ENCODE peak calls at places on chromosomes 13 and 19, in nine cellular contexts. B is progenitor cell of endocrine pancreas; C is C1 segment of cervical spinal cord; G is T-helper 22 cell; P is gastrocnemius medialis; E is stimulated activated naive B cell treated with anti-CD40 and anti-IgM and Interleukin-4, amounts not matched to agents 10 μg/mL and 1 μg/mL and 100 μg/mL, for 72 hours; Q is NCI-H2029 treated with DMSO at 0.1 percent for 48 hours; H is pons; J is activated naive CD8-positive, alpha-beta T cell treated with anti-CD3 and anti-CD28 coated beads for 36 hours. T is an unnamed sample.

GRCh38 chr19:18939922-18940775 is 868 bp downstream of the HOMER3 start:
- DNase-seq in C (no peak), H (peak; percentile 45), Q (no peak), J (peak; percentile 11), G (no peak), P (peak; percentile 71), E (no peak), B (peak; percentile 48), T (peak; percentile 84)

GRCh38 chr13:60574706-60575105 is 177.7 kb downstream of the TDRD3 start:
- DNase-seq in H (no peak), Q (no peak), B (no peak), C (no peak), P (no peak), J (no peak), G (no peak), E (no peak), T (no peak)

GRCh38 chr13:33606692-33607091 is 211.3 kb upstream of the RFC3 start:
- DNase-seq in J (no peak), H (peak; percentile 81), G (no peak), Q (no peak), P (no peak), B (no peak), C (no peak), E (no peak), T (peak; percentile 31)

GRCh38 chr19:57362997-57363705 is at the start of the genes TRAPPC2B and ZNF547:
- DNase-seq in H (peak; percentile 98), C (peak; percentile 77), J (peak; percentile 97), B (peak; percentile 96), E (peak; percentile 99), G (peak; percentile 94), Q (peak; percentile 96), P (peak; percentile 99), T (peak; percentile 100)

GRCh38 chr13:45362939-45363338 is 22.0 kb upstream of the TPT1 start:
- DNase-seq in H (no peak), J (no peak), E (no peak), B (no peak), P (no peak), C (no peak), G (no peak), Q (no peak), T (no peak)

GRCh38 chr19:14174883-14175282 is 31.1 kb downstream of the ADGRL1 start:
- DNase-seq in Q (no peak), P (no peak), E (no peak), H (no peak), G (no peak), J (no peak), B (no peak), C (no peak), T (no peak)

GRCh38 chr19:30090963-30091362 is 148.9 kb downstream of the URI1 start:
- DNase-seq in H (no peak), P (no peak), B (no peak), J (no peak), Q (no peak), E (no peak), C (no peak), G (no peak), T (no peak)

GRCh38 chr19:46350758-46351159 is 3.9 kb downstream of the PPP5C start:
- DNase-seq in B (no peak), P (no peak), E (no peak), Q (no peak), H (no peak), G (no peak), J (peak; percentile 30), C (no peak), T (no peak)

GRCh38 chr19:3479177-3479818 is 1.0 kb downstream of the SMIM24 start:
- DNase-seq in J (peak; percentile 49), C (no peak), Q (no peak), B (no peak), H (peak; percentile 52), P (no peak), G (no peak), E (peak; percentile 35), T (peak; percentile 73)

GRCh38 chr13:112719556-112719955 is 29.7 kb downstream of the ATP11A start:
- DNase-seq in Q (no peak), P (no peak), B (no peak), C (no peak), E (no peak), J (no peak), H (no peak), G (no peak), T (no peak)

GRCh38 chr19:35346193-35347052 is 1.3 kb upstream of the FFAR1 start:
- DNase-seq in E (peak; percentile 83), H (peak; percentile 19), C (no peak), B (no peak), G (peak; percentile 70), P (no peak), Q (no peak), J (peak; percentile 78), T (no peak)

GRCh38 chr19:33405491-33406461 is 32.3 kb downstream of the CEBPG start:
- DNase-seq in G (no peak), J (no peak), C (no peak), H (peak; percentile 81), E (no peak), P (no peak), B (no peak), Q (no peak), T (no peak)

GRCh38 chr13:107581009-107581408 is 634.3 kb downstream of the LIG4 start:
- DNase-seq in B (no peak), C (no peak), J (no peak), E (no peak), Q (no peak), G (no peak), P (no peak), H (no peak), T (no peak)

GRCh38 chr13:88637935-88638334 is 966.8 kb downstream of the SLITRK5 start:
- DNase-seq in H (no peak), C (no peak), P (no peak), E (no peak), G (no peak), Q (no peak), J (no peak), B (no peak), T (no peak)

GRCh38 chr13:65744761-65745160 is 1485.4 kb downstream of the PCDH9 start:
- DNase-seq in E (no peak), Q (no peak), J (no peak), B (no peak), P (no peak), H (peak; percentile 4), G (no peak), C (no peak), T (no peak)

GRCh38 chr13:44313674-44314073 is 60.0 kb upstream of the SERP2 start:
- DNase-seq in H (no peak), P (no peak), J (no peak), G (no peak), B (no peak), Q (no peak), E (no peak), C (no peak), T (peak; percentile 88)

GRCh38 chr19:6100284-6100915 is 9.9 kb downstream of the RFX2 start:
- DNase-seq in G (no peak), E (peak; percentile 44), P (no peak), J (peak; percentile 43), H (no peak), Q (no peak), B (no peak), C (no peak), T (no peak)

GRCh38 chr13:99153219-99153618 is 47.4 kb upstream of the UBAC2 start:
- DNase-seq in Q (no peak), J (no peak), H (no peak), C (no peak), B (no peak), P (no peak), G (no peak), E (no peak), T (peak; percentile 38)

GRCh38 chr13:112928958-112929777 is 39.8 kb upstream of the MCF2L start:
- DNase-seq in J (no peak), G (no peak), E (no peak), B (no peak), Q (no peak), H (no peak), P (no peak), C (no peak), T (peak; percentile 35)

GRCh38 chr19:55310498-55310897 is 14.6 kb downstream of the TMEM150B start:
- DNase-seq in G (no peak), P (no peak), C (no peak), J (no peak), B (no peak), Q (no peak), E (no peak), H (no peak), T (no peak)

GRCh38 chr13:34913040-34913439 is 29.0 kb upstream of the NBEA start:
- DNase-seq in P (no peak), B (peak; percentile 12), C (no peak), G (no peak), E (no peak), Q (no peak), J (no peak), H (no peak), T (peak; percentile 39)

GRCh38 chr19:38545596-38545995 is 72.2 kb downstream of the MAP4K1 start:
- DNase-seq in P (no peak), E (no peak), Q (no peak), J (no peak), G (no peak), H (no peak), C (no peak), B (no peak), T (peak; percentile 32)

GRCh38 chr13:110327036-110327790 is 20.1 kb downstream of the COL4A2 start:
- DNase-seq in B (no peak), J (no peak), Q (peak; percentile 8), C (no peak), G (no peak), E (no peak), P (no peak), H (no peak), T (peak; percentile 57)

GRCh38 chr13:42780044-42780443 is 1.3 kb upstream of the FAM216B start:
- DNase-seq in P (no peak), E (no peak), G (no peak), Q (no peak), H (no peak), B (no peak), J (no peak), C (no peak), T (no peak)

GRCh38 chr19:1956143-1956537 is 15.2 kb downstream of the CSNK1G2 start:
- DNase-seq in E (no peak), B (no peak), Q (no peak), P (no peak), H (no peak), G (no peak), J (no peak), C (no peak), T (no peak)

GRCh38 chr13:94416454-94417080 is 62.9 kb downstream of the DCT start:
- DNase-seq in B (peak; percentile 35), J (no peak), G (no peak), C (no peak), E (no peak), P (no peak), H (no peak), Q (no peak), T (peak; percentile 43)

GRCh38 chr19:42086770-42087550 is 11.0 kb downstream of the ZNF574 start:
- DNase-seq in G (no peak), E (no peak), C (no peak), J (no peak), B (no peak), H (no peak), P (no peak), Q (no peak), T (no peak)

GRCh38 chr19:3366761-3367571 is 583 bp downstream of the NFIC start:
- DNase-seq in G (no peak), C (no peak), E (no peak), B (no peak), J (peak; percentile 29), H (no peak), Q (no peak), P (no peak), T (peak; percentile 58)

GRCh38 chr13:114079601-114080536 is 52.6 kb downstream of the RASA3 start:
- DNase-seq in G (no peak), E (no peak), B (no peak), P (no peak), C (no peak), Q (no peak), J (no peak), H (no peak), T (no peak)

GRCh38 chr13:52849727-52850395 is 1.4 kb upstream of the PCDH8 start:
- DNase-seq in Q (no peak), H (no peak), B (no peak), P (no peak), J (no peak), C (no peak), G (no peak), E (no peak), T (no peak)

GRCh38 chr19:262125-262524 is 29.1 kb downstream of the PLPP2 start:
- DNase-seq in J (no peak), B (no peak), H (no peak), C (no peak), P (no peak), G (no peak), Q (no peak), E (no peak), T (no peak)